ENCODE peak calls at places on chromosomes 16 and 17, in nine cellular contexts. T is colonic mucosa, X is upper lobe of right lung, F is small intestine, R is fibroblast of lung, O is RWPE2, U is suprapubic skin, J is IMR-90, Q is dorsolateral prefrontal cortex. Y is an unnamed sample.

GRCh38 chr16:4327782-4328579 is 12.1 kb downstream of the GLIS2 start:
- DNase-seq in T (peak; percentile 73), X (peak; percentile 90), F (peak; percentile 59), R (peak; percentile 80), O (peak; percentile 73), U (peak; percentile 86), J (peak; percentile 69), Q (peak; percentile 80), Y (no peak)

GRCh38 chr17:39643271-39643670 is 6.3 kb downstream of the STARD3 start:
- DNase-seq in T (no peak), X (no peak), F (no peak), R (no peak), O (no peak), U (no peak), J (peak; percentile 34), Q (no peak), Y (no peak)

GRCh38 chr17:13398091-13398490 is 203.6 kb downstream of the HS3ST3A1 start:
- DNase-seq in T (no peak), X (no peak), F (no peak), R (no peak), O (no peak), U (no peak), J (no peak), Q (no peak), Y (no peak)

GRCh38 chr17:27818311-27819170 is 18.2 kb upstream of the NOS2 start:
- DNase-seq in T (peak; percentile 65), X (no peak), F (no peak), R (no peak), O (no peak), U (no peak), J (no peak), Q (no peak), Y (no peak)

GRCh38 chr17:44363613-44364159 is at the start of gene FAM171A2:
- DNase-seq in T (no peak), X (peak; percentile 84), F (peak; percentile 40), R (peak; percentile 40), O (no peak), U (peak; percentile 61), J (peak; percentile 41), Q (no peak), Y (no peak)

GRCh38 chr17:37825851-37826250 is 81.0 kb upstream of the HNF1B start:
- DNase-seq in T (no peak), X (no peak), F (no peak), R (no peak), O (no peak), U (no peak), J (no peak), Q (no peak), Y (no peak)

GRCh38 chr16:89096768-89097527 is 3.3 kb downstream of the ACSF3 start:
- DNase-seq in T (no peak), X (no peak), F (peak; percentile 46), R (no peak), O (no peak), U (no peak), J (peak; percentile 12), Q (no peak), Y (no peak)

GRCh38 chr17:81910840-81911276 is 341 bp downstream of the PCYT2 start:
- DNase-seq in T (no peak), X (peak; percentile 76), F (no peak), R (no peak), O (no peak), U (no peak), J (no peak), Q (no peak), Y (no peak)

GRCh38 chr16:11914210-11914758 is 1.5 kb downstream of the GSPT1 start:
- DNase-seq in T (no peak), X (no peak), F (peak; percentile 20), R (peak; percentile 6), O (no peak), U (no peak), J (no peak), Q (no peak), Y (no peak)

GRCh38 chr17:17414316-17414937 is 62.4 kb upstream of the MED9 start:
- DNase-seq in T (no peak), X (peak; percentile 28), F (no peak), R (peak; percentile 52), O (no peak), U (no peak), J (peak; percentile 80), Q (peak; percentile 73), Y (no peak)

GRCh38 chr16:48003226-48003907 is 152.4 kb downstream of the ABCC12 start:
- DNase-seq in T (no peak), X (no peak), F (no peak), R (no peak), O (no peak), U (no peak), J (no peak), Q (no peak), Y (no peak)

GRCh38 chr16:78503501-78504110 is 404.2 kb downstream of the WWOX start:
- DNase-seq in T (peak; percentile 69), X (no peak), F (peak; percentile 55), R (peak; percentile 86), O (no peak), U (no peak), J (peak; percentile 11), Q (no peak), Y (peak; percentile 17)

GRCh38 chr17:33328129-33328528 is 35.0 kb upstream of the ASIC2 start:
- DNase-seq in T (no peak), X (no peak), F (peak; percentile 2), R (no peak), O (no peak), U (no peak), J (peak; percentile 4), Q (no peak), Y (no peak)

DNA sequence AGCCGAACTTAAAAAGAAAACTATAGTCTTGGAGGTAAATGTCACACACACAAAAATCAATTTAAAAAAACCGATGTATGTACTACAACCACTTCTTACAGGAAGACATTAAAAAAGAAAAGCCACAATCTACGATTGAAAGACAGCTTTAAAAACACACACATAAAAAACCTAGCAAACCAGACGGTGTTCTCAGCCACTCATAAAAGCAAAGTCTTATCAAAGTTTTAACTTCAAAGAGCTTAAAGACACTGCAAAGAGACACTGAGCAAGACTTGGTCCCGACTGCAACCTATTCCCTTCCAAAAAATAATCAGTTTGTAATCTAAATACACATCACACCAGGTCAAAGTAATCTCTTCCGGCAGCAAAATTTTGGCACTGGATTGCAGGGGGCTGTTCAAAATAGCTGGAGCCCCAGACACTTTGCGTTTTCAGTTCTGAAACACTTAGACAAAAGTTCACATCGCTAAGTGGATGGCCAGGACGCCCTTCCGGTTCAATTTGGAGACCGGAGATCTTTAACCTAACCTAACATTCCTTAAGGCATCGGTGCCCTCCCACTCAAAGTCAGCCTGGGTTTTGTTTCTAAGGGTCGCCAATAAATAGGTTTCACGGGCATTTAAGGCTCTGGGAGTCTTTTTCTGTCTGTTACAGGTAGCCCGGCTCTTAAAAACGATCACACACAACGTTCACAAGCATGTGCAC is 2.6 kb downstream of the ZCCHC14 start:
- DNase-seq in T (no peak), X (peak; percentile 32), F (peak; percentile 65), R (peak; percentile 18), O (no peak), U (no peak), J (no peak), Q (no peak), Y (no peak)
- H3K4me3 ChIP-seq in T (peak overlapping the region; percentile 42), X (peak overlapping the region; percentile 52), F (peak overlapping the region; percentile 88), R (peak overlapping the region; percentile 70), O (peak overlapping the region; percentile 39), U (peak overlapping the region; percentile 52), J (peak overlapping the region; percentile 67), Q (peak overlapping the region; percentile 60), Y (peak overlapping the region; percentile 80)

GRCh38 chr17:72591500-72592241 is 470.9 kb downstream of the SOX9 start:
- DNase-seq in T (peak; percentile 32), X (peak; percentile 73), F (peak; percentile 36), R (peak; percentile 40), O (peak; percentile 73), U (no peak), J (no peak), Q (no peak), Y (no peak)
- H3K27ac ChIP-seq in T (peak overlapping the region; percentile 77), X (peak overlapping the region; percentile 30), F (peak overlapping the region; percentile 88), R (peak overlapping the region; percentile 45), O (peak overlapping the region; percentile 96), U (peak overlapping the region; percentile 82), J (peak overlapping the region; percentile 91), Q (peak overlapping the region; percentile 64), Y (no peak overlapping the region)

DNA sequence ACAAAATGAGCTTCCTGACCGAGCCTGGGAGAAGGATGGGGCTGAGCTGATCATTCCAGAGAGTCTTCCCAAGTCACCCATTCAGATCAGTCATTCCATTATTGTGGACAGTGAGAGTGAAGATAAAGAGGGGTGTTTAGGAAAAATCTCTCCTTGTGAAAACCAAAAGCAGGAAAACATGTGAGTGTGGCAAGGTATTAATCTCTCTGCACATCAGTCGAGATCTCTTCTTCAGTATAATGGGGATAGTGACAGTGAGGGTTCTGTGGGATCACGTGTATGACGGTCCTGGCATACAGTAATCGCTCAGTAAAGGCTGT is 35.4 kb downstream of the CHD9 start:
- DNase-seq in T (no peak), X (no peak), F (no peak), R (no peak), O (no peak), U (no peak), J (no peak), Q (no peak), Y (no peak)
- H3K4me3 ChIP-seq in T (no peak overlapping the region), X (no peak overlapping the region), F (no peak overlapping the region), R (peak overlapping the region; percentile 13), O (no peak overlapping the region), U (peak overlapping the region; percentile 30), J (no peak overlapping the region), Q (no peak overlapping the region), Y (peak overlapping the region; percentile 60)

DNA sequence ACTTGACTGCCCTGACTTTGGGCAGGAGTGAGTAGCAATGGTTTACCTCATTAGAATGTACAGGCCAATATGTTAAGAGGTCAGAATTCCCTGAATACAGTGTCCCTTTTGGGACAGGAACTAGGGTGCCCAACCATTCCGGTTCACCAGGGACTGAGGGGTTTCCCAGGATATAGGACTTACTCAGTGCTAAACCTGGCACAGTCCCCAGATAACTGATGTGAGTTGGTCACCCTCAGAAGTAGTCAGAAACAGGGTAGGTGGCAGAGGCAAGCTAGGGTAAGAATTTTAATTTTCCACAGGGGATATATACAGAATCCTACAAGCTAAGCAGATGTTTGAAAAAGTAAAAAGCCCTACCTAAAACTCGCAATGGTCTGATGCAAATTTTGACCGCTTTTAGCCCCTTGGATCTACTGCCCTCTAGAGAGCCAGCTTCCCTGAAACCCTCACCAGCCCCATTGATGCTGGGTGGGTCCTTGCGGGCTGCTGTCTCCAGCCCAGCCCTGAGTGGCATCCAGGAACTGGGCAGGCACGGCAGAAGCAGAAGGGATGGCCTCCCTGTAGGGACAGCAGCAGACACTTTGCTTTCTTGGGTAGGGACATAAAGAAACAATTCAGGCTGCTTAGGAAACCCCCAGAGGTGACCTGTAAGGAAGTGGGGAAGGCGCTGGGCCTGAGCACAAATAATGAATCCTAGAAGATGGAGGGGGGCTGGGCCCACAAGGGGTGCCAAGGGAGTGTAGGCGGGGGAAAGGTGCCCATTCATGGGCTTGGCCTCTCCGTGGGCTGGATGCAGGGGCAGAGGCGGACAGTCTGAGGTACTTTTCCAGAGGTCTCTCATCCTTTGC is 434.8 kb downstream of the SLC39A11 start:
- DNase-seq in T (peak; percentile 27), X (no peak), F (peak; percentile 13), R (no peak), O (no peak), U (no peak), J (peak; percentile 41), Q (no peak), Y (no peak)
- H3K27ac ChIP-seq in T (no peak overlapping the region), X (no peak overlapping the region), F (no peak overlapping the region), R (no peak overlapping the region), O (no peak overlapping the region), U (no peak overlapping the region), J (no peak overlapping the region), Q (no peak overlapping the region), Y (no peak overlapping the region)

GRCh38 chr17:42681976-42682375 is 333 bp upstream of the CCR10 start:
- DNase-seq in T (no peak), X (no peak), F (no peak), R (no peak), O (no peak), U (no peak), J (no peak), Q (no peak), Y (no peak)
- H3K4me3 ChIP-seq in T (peak overlapping the region; percentile 37), X (peak overlapping the region; percentile 48), F (peak overlapping the region; percentile 34), R (peak overlapping the region; percentile 62), O (peak overlapping the region; percentile 32), U (peak overlapping the region; percentile 49), J (peak overlapping the region; percentile 62), Q (peak overlapping the region; percentile 71), Y (peak overlapping the region; percentile 71)